ENCODE peak calls at places on chromosomes 5 and 9, in ten cellular contexts. B, Q, M, O, N, Y, U, F, Z and S are unnamed samples.

GRCh38 chr5:90939208-90939607 is 380.6 kb downstream of the ADGRV1 start:
- DNase-seq in B (no peak), Q (no peak), M (no peak), O (no peak), N (no peak), Y (no peak), U (no peak), F (peak; percentile 16), Z (no peak), S (peak; percentile 73)

GRCh38 chr5:176725521-176725920 is 78.2 kb downstream of the TSPAN17 start:
- DNase-seq in B (no peak), Q (no peak), M (no peak), O (no peak), N (no peak), Y (no peak), U (peak; percentile 45), F (no peak), Z (no peak), S (no peak)

GRCh38 chr5:108998216-108998615 is 250.5 kb downstream of the FER start:
- DNase-seq in B (no peak), Q (no peak), M (no peak), O (no peak), N (no peak), Y (no peak), U (no peak), F (no peak), Z (no peak), S (no peak)

GRCh38 chr9:73437758-73438157 is 286.1 kb downstream of the ANXA1 start:
- DNase-seq in B (no peak), Q (peak; percentile 3), M (peak; percentile 10), O (no peak), N (peak; percentile 10), Y (no peak), U (no peak), F (peak; percentile 11), Z (no peak), S (peak; percentile 4)

GRCh38 chr9:6785682-6786081 is 27.9 kb downstream of the KDM4C start:
- DNase-seq in B (peak; percentile 37), Q (no peak), M (no peak), O (no peak), N (no peak), Y (no peak), U (no peak), F (no peak), Z (no peak), S (no peak)

GRCh38 chr9:14098102-14098501 is 215.8 kb downstream of the NFIB start:
- DNase-seq in B (no peak), Q (no peak), M (peak; percentile 69), O (peak; percentile 70), N (no peak), Y (no peak), U (no peak), F (no peak), Z (no peak), S (peak; percentile 59)

GRCh38 chr5:50965621-50966362 is 299.4 kb downstream of the PARP8 start:
- DNase-seq in B (no peak), Q (no peak), M (no peak), O (no peak), N (no peak), Y (no peak), U (no peak), F (no peak), Z (no peak), S (no peak)

GRCh38 chr9:70324963-70325362 is 66.2 kb downstream of the SMC5 start:
- DNase-seq in B (no peak), Q (no peak), M (peak; percentile 64), O (peak; percentile 89), N (no peak), Y (no peak), U (no peak), F (peak; percentile 78), Z (no peak), S (peak; percentile 64)

GRCh38 chr5:29122306-29122705 is 2071.2 kb upstream of the CDH6 start:
- DNase-seq in B (no peak), Q (no peak), M (no peak), O (no peak), N (no peak), Y (no peak), U (no peak), F (no peak), Z (no peak), S (no peak)

GRCh38 chr9:98095401-98095800 is 23.6 kb downstream of the TRIM14 start:
- DNase-seq in B (no peak), Q (no peak), M (no peak), O (no peak), N (no peak), Y (no peak), U (no peak), F (no peak), Z (no peak), S (no peak)

GRCh38 chr5:1644810-1645571 is 121.2 kb upstream of the LPCAT1 start:
- DNase-seq in B (peak; percentile 75), Q (peak; percentile 84), M (peak; percentile 82), O (peak; percentile 78), N (peak; percentile 54), Y (peak; percentile 78), U (peak; percentile 92), F (peak; percentile 73), Z (peak; percentile 69), S (peak; percentile 89)
- H3K4me3 ChIP-seq in B (no peak overlapping the region), Q (no peak overlapping the region), M (peak overlapping the region; percentile 25), O (no peak overlapping the region), N (no peak overlapping the region), Y (peak overlapping the region; percentile 44), U (no peak overlapping the region), F (peak overlapping the region; percentile 40), Z (no peak overlapping the region), S (peak overlapping the region; percentile 29)

DNA sequence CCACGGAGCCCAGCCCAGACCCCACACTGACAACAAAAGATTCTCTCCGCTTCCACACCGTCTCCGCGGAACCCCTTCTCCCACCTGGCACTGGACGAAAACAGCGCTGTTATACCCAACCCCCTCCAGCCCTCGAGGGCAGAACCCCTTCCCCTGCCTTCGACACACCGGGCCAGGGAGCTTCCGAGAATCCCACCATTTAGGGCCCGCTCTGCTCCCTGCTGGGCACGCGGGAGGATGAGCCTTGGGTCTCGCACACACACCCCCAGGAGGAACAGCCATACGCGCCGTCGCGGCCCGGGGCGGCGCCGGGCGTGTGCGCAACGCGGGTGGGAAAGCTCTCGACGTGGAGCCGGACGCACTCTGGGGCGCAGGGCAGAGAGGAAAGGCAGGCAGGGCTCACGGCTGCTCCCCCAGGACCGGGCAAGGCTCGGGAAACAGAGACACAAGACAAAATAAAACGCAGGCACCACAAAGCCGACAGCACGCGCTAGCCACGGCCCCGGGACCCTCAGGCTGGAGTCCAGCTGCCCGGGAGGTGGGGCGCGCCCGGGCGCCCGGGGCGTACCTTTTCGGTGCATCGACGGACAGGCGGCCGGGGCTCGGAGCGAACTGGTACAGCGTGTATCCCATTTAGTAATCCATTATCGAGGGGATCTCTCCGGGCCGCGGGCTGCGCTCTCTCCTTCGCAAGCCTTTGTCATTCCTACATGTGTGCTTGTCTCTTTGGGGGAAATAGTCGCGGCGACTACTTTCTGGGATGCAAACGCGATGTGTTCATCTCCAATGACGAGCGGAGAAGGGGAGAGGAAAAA is 799 bp downstream of the SEMA6A start:
- DNase-seq in B (peak; percentile 37), Q (peak; percentile 29), M (peak; percentile 19), O (no peak), N (no peak), Y (peak; percentile 29), U (peak; percentile 48), F (no peak), Z (no peak), S (peak; percentile 34)
- H3K4me3 ChIP-seq in B (peak overlapping the region; percentile 84), Q (peak overlapping the region; percentile 67), M (peak overlapping the region; percentile 61), O (peak overlapping the region; percentile 69), N (peak overlapping the region; percentile 63), Y (peak overlapping the region; percentile 73), U (peak overlapping the region; percentile 74), F (peak overlapping the region; percentile 63), Z (no peak overlapping the region), S (peak overlapping the region; percentile 68)

GRCh38 chr5:180214870-180215737 is 6.1 kb upstream of the RASGEF1C start:
- DNase-seq in B (no peak), Q (no peak), M (no peak), O (no peak), N (no peak), Y (no peak), U (no peak), F (no peak), Z (no peak), S (no peak)

GRCh38 chr5:180211761-180212035 is 2.7 kb upstream of the RASGEF1C start:
- DNase-seq in B (no peak), Q (no peak), M (no peak), O (no peak), N (no peak), Y (no peak), U (no peak), F (no peak), Z (no peak), S (no peak)

GRCh38 chr5:180212363-180213255 is 3.6 kb upstream of the RASGEF1C start:
- DNase-seq in B (no peak), Q (no peak), M (peak; percentile 6), O (peak; percentile 1), N (no peak), Y (no peak), U (no peak), F (no peak), Z (no peak), S (no peak)

GRCh38 chr5:180213657-180214207 is 4.7 kb upstream of the RASGEF1C start:
- DNase-seq in B (no peak), Q (no peak), M (no peak), O (no peak), N (no peak), Y (no peak), U (no peak), F (no peak), Z (no peak), S (no peak)

DNA sequence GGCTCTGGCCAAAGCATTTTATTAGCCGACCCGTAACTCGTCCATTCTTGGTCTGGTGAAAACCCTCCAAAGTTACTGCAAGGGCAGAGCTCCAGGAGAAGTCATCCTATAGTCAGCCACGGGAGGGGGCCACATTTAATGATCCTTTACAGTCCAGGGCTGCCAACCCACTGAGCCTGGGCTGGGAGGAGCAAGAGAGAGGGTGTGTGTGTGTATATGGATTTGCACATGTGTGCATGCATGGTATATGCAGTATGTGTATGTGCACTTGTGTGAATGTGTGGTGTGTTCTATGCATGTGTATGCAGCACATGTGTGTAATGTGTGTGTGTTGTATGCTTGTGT is 4.2 kb upstream of the RASGEF1C start:
- DNase-seq in B (no peak), Q (no peak), M (no peak), O (no peak), N (no peak), Y (no peak), U (no peak), F (no peak), Z (no peak), S (no peak)
- H3K4me3 ChIP-seq in B (no peak overlapping the region), Q (no peak overlapping the region), M (no peak overlapping the region), O (no peak overlapping the region), N (no peak overlapping the region), Y (no peak overlapping the region), U (no peak overlapping the region), F (no peak overlapping the region), Z (no peak overlapping the region), S (no peak overlapping the region)

DNA sequence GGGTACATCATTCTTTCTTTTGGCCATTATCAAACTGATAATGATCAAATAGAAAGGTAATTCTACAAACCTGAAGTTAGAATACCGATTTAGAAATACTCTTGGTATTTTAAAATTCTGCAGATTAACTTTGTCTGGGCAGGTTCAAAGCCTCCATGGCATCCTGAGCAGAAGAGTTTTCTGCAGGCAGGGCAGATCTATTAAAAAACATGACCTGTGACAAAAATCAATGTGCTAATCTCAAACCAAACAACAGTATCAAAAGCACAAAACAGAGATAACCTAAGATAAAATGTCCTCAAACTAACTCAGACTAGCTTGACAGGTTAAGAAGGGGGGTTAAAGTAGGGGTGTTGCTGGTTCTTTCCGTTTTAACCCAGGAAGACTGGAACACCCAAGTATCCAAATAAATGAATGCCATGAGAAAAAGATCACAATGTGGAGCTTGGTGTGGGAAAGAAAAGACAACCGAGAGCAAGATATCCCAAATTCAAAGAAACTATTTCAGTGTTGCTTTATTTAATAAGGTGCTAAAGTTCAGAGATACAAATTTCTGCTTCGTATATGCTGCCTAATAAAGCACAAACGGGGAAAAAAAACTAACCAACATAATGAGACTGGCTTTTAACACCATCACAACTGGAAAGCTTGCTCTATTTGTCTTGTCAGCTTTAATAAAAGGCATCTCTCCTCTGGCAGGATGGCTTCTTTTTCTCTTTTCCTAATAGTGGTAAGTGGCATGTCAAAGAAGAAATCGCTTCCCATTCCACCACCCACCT is 2.4 kb downstream of the EFNA5 start:
- DNase-seq in B (no peak), Q (no peak), M (no peak), O (no peak), N (no peak), Y (no peak), U (no peak), F (no peak), Z (no peak), S (no peak)
- H3K4me3 ChIP-seq in B (no peak overlapping the region), Q (peak overlapping the region; percentile 90), M (peak overlapping the region; percentile 59), O (no peak overlapping the region), N (no peak overlapping the region), Y (peak overlapping the region; percentile 74), U (peak overlapping the region; percentile 73), F (no peak overlapping the region), Z (no peak overlapping the region), S (peak overlapping the region; percentile 84)